ENCODE peak calls at places on chromosomes 2 and 18, in ten cellular contexts. C, X, V, H, A, R, W, J, D and I are unnamed samples.

GRCh38 chr2:184562532-184562931 is 35.8 kb upstream of the ZNF804A start:
- DNase-seq in C (no peak), R (no peak), W (no peak), X (no peak), D (no peak), A (no peak), H (no peak), V (no peak), J (no peak), I (no peak)

GRCh38 chr2:47015206-47015605 is 99.6 kb upstream of the MCFD2 start:
- DNase-seq in V (no peak), W (peak; percentile 33), R (no peak), C (no peak), D (no peak), X (no peak), A (no peak), H (no peak), J (no peak), I (no peak)

GRCh38 chr18:46331316-46331715 is 227.1 kb downstream of the HAUS1 start:
- DNase-seq in A (no peak), C (no peak), H (no peak), V (no peak), D (no peak), X (no peak), W (no peak), R (no peak), J (no peak), I (no peak)

GRCh38 chr2:192741889-192742288 is 547.2 kb upstream of the TMEFF2 start:
- DNase-seq in C (no peak), J (no peak), R (no peak), V (no peak), D (no peak), W (no peak), X (no peak), H (no peak), A (no peak), I (no peak)

GRCh38 chr18:77067315-77068061 is 65.1 kb downstream of the MBP start:
- DNase-seq in H (peak; percentile 43), D (no peak), J (no peak), X (peak; percentile 80), V (no peak), W (no peak), R (no peak), A (peak; percentile 63), C (peak; percentile 86), I (peak; percentile 52)

GRCh38 chr18:10003866-10004265 is 90.0 kb downstream of the VAPA start:
- DNase-seq in R (no peak), C (no peak), W (no peak), A (no peak), D (no peak), V (no peak), J (no peak), X (no peak), H (no peak), I (no peak)

GRCh38 chr2:134933732-134934131 is 15.1 kb downstream of the CCNT2 start:
- DNase-seq in X (no peak), A (no peak), D (no peak), H (no peak), V (no peak), W (no peak), J (no peak), R (no peak), C (no peak), I (no peak)

GRCh38 chr2:218221015-218221414 is 4.0 kb downstream of the ARPC2 start:
- DNase-seq in V (no peak), C (no peak), D (no peak), R (no peak), X (no peak), W (peak; percentile 9), J (no peak), H (no peak), A (no peak), I (no peak)

GRCh38 chr2:179036353-179036905 is 13.5 kb downstream of the CCDC141 start:
- DNase-seq in W (no peak), C (no peak), J (no peak), H (no peak), R (no peak), A (no peak), D (no peak), V (no peak), X (no peak), I (no peak)

GRCh38 chr2:95269036-95269680 is 5.1 kb upstream of the PROM2 start:
- DNase-seq in J (no peak), A (no peak), X (no peak), D (no peak), C (no peak), W (no peak), R (no peak), V (no peak), H (no peak), I (peak; percentile 12)

GRCh38 chr2:202032841-202033316 is 776 bp upstream of the FZD7 start:
- DNase-seq in W (peak; percentile 45), V (no peak), H (no peak), X (peak; percentile 45), C (peak; percentile 85), R (no peak), A (peak; percentile 56), J (peak; percentile 28), D (no peak), I (peak; percentile 41)

GRCh38 chr2:154698789-154699559 is 479 bp downstream of the KCNJ3 start:
- DNase-seq in D (no peak), C (no peak), X (no peak), H (no peak), R (no peak), V (no peak), J (no peak), W (no peak), A (no peak), I (no peak)

GRCh38 chr18:69400976-69401474 is 337 bp downstream of the DOK6 start:
- DNase-seq in V (peak; percentile 68), A (peak; percentile 65), H (no peak), W (peak; percentile 5), D (peak; percentile 36), X (peak; percentile 18), J (no peak), R (no peak), C (peak; percentile 64), I (no peak)

GRCh38 chr2:205834776-205835175 is 152.5 kb downstream of the NRP2 start:
- DNase-seq in C (no peak), W (no peak), R (no peak), H (no peak), J (no peak), A (no peak), D (no peak), V (no peak), X (no peak), I (no peak)

GRCh38 chr2:216777637-216778273 is 82.1 kb downstream of the TNP1 start:
- DNase-seq in X (peak; percentile 46), C (no peak), R (no peak), A (peak; percentile 54), W (no peak), D (peak; percentile 85), V (peak; percentile 52), J (peak; percentile 38), H (no peak), I (no peak)

GRCh38 chr2:230762317-230762896 is 49.8 kb downstream of the CAB39 start:
- DNase-seq in C (no peak), X (peak; percentile 42), R (no peak), H (peak; percentile 25), D (no peak), A (no peak), W (no peak), V (peak; percentile 1), J (no peak), I (no peak)